ENCODE peak calls at places on chromosomes 7 and 10, in six cellular contexts. G is H9, R is IMR-90, M is neuronal stem cell, I is mesendoderm, T is H1. F is an unnamed sample.
A peak's percentile ranks its signal among the peaks of the same experiment; 100 is the strongest.

GRCh38 chr10:124646483-124647352 is 97.5 kb downstream of the FAM53B start:
- DNase-seq in G (no peak), R (peak; percentile 88), M (no peak), I (no peak), T (no peak), F (peak; percentile 80)

GRCh38 chr7:151087247-151088018 is 1.2 kb downstream of the AGAP3 start:
- DNase-seq in G (no peak), R (peak; percentile 52), M (no peak), I (no peak), T (no peak), F (peak; percentile 49)

GRCh38 chr10:5317547-5318107 is 47.1 kb upstream of the UCN3 start:
- DNase-seq in G (no peak), R (peak; percentile 73), M (no peak), I (peak; percentile 18), T (no peak), F (peak; percentile 70)

GRCh38 chr10:29245476-29245875 is 43.4 kb upstream of the LYZL1 start:
- DNase-seq in G (no peak), R (no peak), M (no peak), I (no peak), T (no peak), F (no peak)

GRCh38 chr7:28144266-28144665 is 36.3 kb downstream of the JAZF1 start:
- DNase-seq in G (peak; percentile 65), R (no peak), M (peak; percentile 21), I (peak; percentile 70), T (no peak), F (no peak)

GRCh38 chr10:89502556-89502955 is 32.8 kb downstream of the SLC16A12 start:
- DNase-seq in G (no peak), R (peak; percentile 85), M (no peak), I (no peak), T (no peak), F (no peak)

GRCh38 chr7:153188161-153188560 is 428.6 kb downstream of the ACTR3B start:
- DNase-seq in G (no peak), R (no peak), M (no peak), I (no peak), T (no peak), F (no peak)

GRCh38 chr7:17234398-17235021 is 63.9 kb upstream of the AHR start:
- DNase-seq in G (no peak), R (peak; percentile 95), M (no peak), I (peak; percentile 58), T (no peak), F (peak; percentile 98)

GRCh38 chr10:131258256-131258655 is 53.3 kb downstream of the TCERG1L start:
- DNase-seq in G (no peak), R (no peak), M (no peak), I (no peak), T (no peak), F (no peak)

GRCh38 chr10:126094537-126094936 is 198.2 kb downstream of the FANK1 start:
- DNase-seq in G (no peak), R (peak; percentile 42), M (no peak), I (no peak), T (no peak), F (peak; percentile 11)

GRCh38 chr7:22113041-22113440 is 167.3 kb upstream of the CDCA7L start:
- DNase-seq in G (no peak), R (no peak), M (no peak), I (no peak), T (no peak), F (no peak)

GRCh38 chr10:69774596-69774995 is 27.1 kb upstream of the COL13A1 start:
- DNase-seq in G (no peak), R (no peak), M (no peak), I (no peak), T (no peak), F (no peak)

GRCh38 chr10:14271621-14272020 is 59.1 kb downstream of the FRMD4A start:
- DNase-seq in G (no peak), R (peak; percentile 46), M (no peak), I (no peak), T (no peak), F (no peak)

GRCh38 chr10:364267-364775 is 229.1 kb downstream of the ZMYND11 start:
- DNase-seq in G (no peak), R (no peak), M (no peak), I (no peak), T (no peak), F (no peak)

GRCh38 chr10:71222541-71223364 is 10.4 kb downstream of the UNC5B start:
- DNase-seq in G (peak; percentile 63), R (peak; percentile 79), M (no peak), I (peak; percentile 63), T (no peak), F (peak; percentile 47)

GRCh38 chr10:74816824-74817498 is 9.4 kb upstream of the KAT6B start:
- DNase-seq in G (no peak), R (no peak), M (no peak), I (no peak), T (no peak), F (no peak)

GRCh38 chr10:33273295-33274002 is 61.0 kb downstream of the NRP1 start:
- DNase-seq in G (peak; percentile 33), R (peak; percentile 96), M (peak; percentile 21), I (no peak), T (peak; percentile 58), F (peak; percentile 70)
- H3K27ac ChIP-seq in G (no peak overlapping the region), R (peak overlapping the region; percentile 90), M (peak overlapping the region; percentile 51), I (no peak overlapping the region), T (no peak overlapping the region), F (peak overlapping the region; percentile 94)

DNA sequence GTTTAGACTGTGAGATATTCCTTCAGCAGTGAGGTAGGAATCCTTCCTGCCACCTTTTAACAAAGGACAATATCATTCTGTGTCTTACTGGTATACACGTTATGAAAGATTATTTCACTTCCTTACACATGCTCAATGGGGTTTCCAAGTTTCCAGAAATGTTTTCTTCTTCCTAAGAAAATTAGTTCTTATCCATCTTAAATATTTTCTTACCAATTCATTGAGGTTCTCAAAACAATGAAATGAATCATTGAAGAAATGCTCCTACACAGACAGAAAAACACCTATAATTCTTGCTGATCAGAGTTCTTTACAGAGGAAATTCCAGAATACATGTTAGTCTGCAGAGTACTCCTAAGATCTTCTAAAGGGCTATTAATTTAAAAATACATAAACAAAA is 51.4 kb upstream of the SEC61G start:
- DNase-seq in G (no peak), R (peak; percentile 29), M (no peak), I (no peak), T (no peak), F (no peak)
- H3K9ac ChIP-seq in G (no peak overlapping the region), R (no peak overlapping the region), M (no peak overlapping the region), I (no peak overlapping the region), T (no peak overlapping the region), F (no peak overlapping the region)

GRCh38 chr10:114491933-114492332 is 87.6 kb upstream of the AFAP1L2 start:
- DNase-seq in G (no peak), R (no peak), M (no peak), I (no peak), T (no peak), F (no peak)
- H2BK15ac ChIP-seq in G (no peak overlapping the region), R (no peak overlapping the region), M (no peak overlapping the region), I (no peak overlapping the region), T (no peak overlapping the region), F (no peak overlapping the region)

GRCh38 chr10:77204171-77204570 is 433.4 kb downstream of the KCNMA1 start:
- DNase-seq in G (no peak), R (no peak), M (no peak), I (peak; percentile 51), T (no peak), F (no peak)

GRCh38 chr10:77197544-77197943 is 440.1 kb downstream of the KCNMA1 start:
- DNase-seq in G (no peak), R (no peak), M (no peak), I (peak; percentile 14), T (no peak), F (no peak)

GRCh38 chr10:77202857-77203256 is 434.8 kb downstream of the KCNMA1 start:
- DNase-seq in G (no peak), R (no peak), M (no peak), I (no peak), T (no peak), F (no peak)

GRCh38 chr10:77205135-77205534 is 432.5 kb downstream of the KCNMA1 start:
- DNase-seq in G (no peak), R (no peak), M (no peak), I (no peak), T (no peak), F (no peak)

GRCh38 chr10:77201135-77202111 is 436.2 kb downstream of the KCNMA1 start:
- DNase-seq in G (no peak), R (peak; percentile 72), M (no peak), I (peak; percentile 48), T (no peak), F (no peak)
- H3K27ac ChIP-seq in G (no peak overlapping the region), R (no peak overlapping the region), M (no peak overlapping the region), I (no peak overlapping the region), T (no peak overlapping the region), F (no peak overlapping the region)

DNA sequence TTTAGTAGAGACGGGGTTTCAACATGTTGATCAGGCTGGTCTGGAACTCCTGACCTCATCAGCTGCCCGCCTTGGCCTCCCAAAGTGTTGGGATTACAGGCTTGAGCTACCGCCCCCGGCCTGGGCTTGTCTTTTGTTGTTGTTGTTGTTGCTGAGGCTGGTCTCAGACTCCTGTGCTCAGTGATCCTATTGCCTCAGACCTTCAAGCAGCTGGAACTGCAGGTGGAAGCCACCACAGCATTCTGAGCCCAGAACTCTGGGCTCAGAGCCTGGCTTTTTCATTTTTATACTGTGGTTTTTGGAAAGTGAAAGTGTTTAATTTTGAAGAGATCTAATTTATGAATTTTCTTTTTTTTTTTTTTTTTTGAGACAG is 16.2 kb upstream of the DNAJB6 start:
- DNase-seq in G (no peak), R (peak; percentile 54), M (no peak), I (no peak), T (no peak), F (peak; percentile 48)
- H3K9ac ChIP-seq in G (no peak overlapping the region), R (no peak overlapping the region), M (no peak overlapping the region), I (no peak overlapping the region), T (no peak overlapping the region), F (no peak overlapping the region)

F was measured in mesenchymal stem cell.